ENCODE peak calls at places on chromosomes 13 and 19, in six cellular contexts. K, A, U, S, F and P are unnamed samples.
A peak's percentile ranks its signal among the peaks of the same experiment; 100 is the strongest.

GRCh38 chr13:30738526-30738925 is 3.2 kb downstream of the ALOX5AP start:
- DNase-seq in U (no peak), K (no peak), A (peak; percentile 29), F (no peak), S (no peak), P (no peak)

GRCh38 chr13:98393873-98394272 is 183.0 kb downstream of the STK24 start:
- DNase-seq in K (no peak), S (no peak), F (peak; percentile 11), A (no peak), U (no peak), P (no peak)

GRCh38 chr13:32225494-32225931 is 89.7 kb downstream of the ZAR1L start:
- DNase-seq in S (peak; percentile 38), U (peak; percentile 37), K (no peak), A (no peak), F (peak; percentile 86), P (peak; percentile 91)

GRCh38 chr19:19428746-19429145 is 23.3 kb downstream of the GATAD2A start:
- DNase-seq in A (no peak), U (no peak), K (no peak), S (no peak), F (no peak), P (no peak)

GRCh38 chr13:97366172-97366688 is 67.7 kb upstream of the RAP2A start:
- DNase-seq in K (no peak), S (peak; percentile 22), U (no peak), F (no peak), A (no peak), P (no peak)

GRCh38 chr19:49838816-49839588 is 12.0 kb upstream of the PTOV1 start:
- DNase-seq in U (no peak), A (no peak), S (no peak), F (no peak), K (no peak), P (no peak)

GRCh38 chr19:3369337-3370213 is 3.2 kb downstream of the NFIC start:
- DNase-seq in K (peak; percentile 72), A (no peak), F (peak; percentile 78), U (no peak), S (peak; percentile 76), P (peak; percentile 67)

GRCh38 chr13:39836038-39836437 is 180.6 kb downstream of the COG6 start:
- DNase-seq in A (no peak), S (no peak), K (no peak), F (no peak), U (no peak), P (no peak)

GRCh38 chr19:12284226-12284625 is 10.5 kb downstream of the ZNF44 start:
- DNase-seq in S (no peak), A (no peak), U (no peak), F (no peak), K (no peak), P (no peak)

GRCh38 chr13:44249439-44249838 is 124.2 kb upstream of the SERP2 start:
- DNase-seq in F (peak; percentile 83), S (peak; percentile 85), K (no peak), A (no peak), U (peak; percentile 54), P (peak; percentile 78)

GRCh38 chr13:113771709-113772331 is 12.8 kb downstream of the TMEM255B start:
- DNase-seq in U (no peak), A (no peak), F (no peak), K (no peak), S (peak; percentile 24), P (peak; percentile 31)

GRCh38 chr19:8663920-8664670 is 33.7 kb downstream of the NFILZ start:
- DNase-seq in U (no peak), K (no peak), A (no peak), S (no peak), F (no peak), P (no peak)

GRCh38 chr19:6048808-6049405 is 61.4 kb downstream of the RFX2 start:
- DNase-seq in K (peak; percentile 81), U (peak; percentile 54), F (peak; percentile 89), S (peak; percentile 68), A (peak; percentile 83), P (peak; percentile 50)

GRCh38 chr19:41064974-41065569 is 23.2 kb upstream of the CYP2A13 start:
- DNase-seq in A (peak; percentile 14), K (no peak), S (peak; percentile 34), U (peak; percentile 3), F (peak; percentile 12), P (peak; percentile 43)